ENCODE peak calls at places on chromosomes 13 and 19, in five cellular contexts. One of them, this sample, is unnamed.

GRCh38 chr13:75739244-75739868 is 103.2 kb downstream of the LMO7 start:
- DNase-seq in neuronal stem cell: no peak
- DNase-seq in fibroblast of lung: no peak
- DNase-seq in IMR-90: peak; percentile 35
- DNase-seq in A549: no peak
- DNase-seq in this sample: no peak

GRCh38 chr19:50478901-50479715 is 2.5 kb upstream of the GARIN5A start:
- DNase-seq in A549: peak; percentile 92
- DNase-seq in neuronal stem cell: no peak
- DNase-seq in IMR-90: peak; percentile 44
- DNase-seq in fibroblast of lung: peak; percentile 29
- DNase-seq in this sample: peak; percentile 65

GRCh38 chr19:41083516-41083915 is 4.7 kb upstream of the CYP2A13 start:
- DNase-seq in IMR-90: no peak
- DNase-seq in A549: no peak
- DNase-seq in neuronal stem cell: no peak
- DNase-seq in fibroblast of lung: no peak
- DNase-seq in this sample: no peak

GRCh38 chr13:110265341-110265681 is 41.6 kb downstream of the COL4A1 start:
- DNase-seq in IMR-90: no peak
- DNase-seq in A549: no peak
- DNase-seq in fibroblast of lung: no peak
- DNase-seq in neuronal stem cell: no peak
- DNase-seq in this sample: no peak

GRCh38 chr13:30997697-30998547 is 65.5 kb downstream of the TEX26 start:
- DNase-seq in neuronal stem cell: no peak
- DNase-seq in IMR-90: no peak
- DNase-seq in A549: no peak
- DNase-seq in fibroblast of lung: no peak
- DNase-seq in this sample: no peak

GRCh38 chr19:46412034-46412982 is 1.1 kb downstream of the CCDC8 start:
- DNase-seq in IMR-90: no peak
- DNase-seq in fibroblast of lung: no peak
- DNase-seq in neuronal stem cell: no peak
- DNase-seq in A549: no peak
- DNase-seq in this sample: no peak

GRCh38 chr13:112456138-112457056 is 80.2 kb downstream of the SPACA7 start:
- DNase-seq in neuronal stem cell: no peak
- DNase-seq in fibroblast of lung: no peak
- DNase-seq in A549: no peak
- DNase-seq in IMR-90: no peak
- DNase-seq in this sample: no peak

GRCh38 chr13:21949818-21950429 is 279.1 kb downstream of the FGF9 start:
- DNase-seq in IMR-90: peak; percentile 44
- DNase-seq in neuronal stem cell: no peak
- DNase-seq in A549: no peak
- DNase-seq in fibroblast of lung: no peak
- DNase-seq in this sample: no peak

GRCh38 chr13:113949546-113949945 is 24.3 kb downstream of the C13orf46 start:
- DNase-seq in IMR-90: no peak
- DNase-seq in A549: no peak
- DNase-seq in neuronal stem cell: no peak
- DNase-seq in fibroblast of lung: no peak
- DNase-seq in this sample: no peak

GRCh38 chr19:19606021-19606420 is 12.5 kb downstream of the PBX4 start:
- DNase-seq in neuronal stem cell: no peak
- DNase-seq in IMR-90: peak; percentile 10
- DNase-seq in A549: no peak
- DNase-seq in fibroblast of lung: no peak
- DNase-seq in this sample: no peak

GRCh38 chr13:38421590-38422560 is 72.2 kb downstream of the UFM1 start:
- DNase-seq in IMR-90: peak; percentile 1
- DNase-seq in A549: no peak
- DNase-seq in neuronal stem cell: no peak
- DNase-seq in fibroblast of lung: peak; percentile 27
- DNase-seq in this sample: no peak

GRCh38 chr13:33355470-33355869 is 69.9 kb upstream of the STARD13 start:
- DNase-seq in fibroblast of lung: peak; percentile 89
- DNase-seq in A549: no peak
- DNase-seq in neuronal stem cell: no peak
- DNase-seq in IMR-90: peak; percentile 55
- DNase-seq in this sample: no peak

GRCh38 chr13:100409132-100409531 is 179.5 kb downstream of the GGACT start:
- DNase-seq in IMR-90: peak; percentile 8
- DNase-seq in A549: no peak
- DNase-seq in fibroblast of lung: no peak
- DNase-seq in neuronal stem cell: no peak
- DNase-seq in this sample: no peak

GRCh38 chr19:33497151-33497777 is 24.3 kb downstream of the PEPD start:
- DNase-seq in IMR-90: no peak
- DNase-seq in A549: no peak
- DNase-seq in fibroblast of lung: no peak
- DNase-seq in neuronal stem cell: no peak
- DNase-seq in this sample: no peak

GRCh38 chr19:32676895-32677359 is 1.3 kb downstream of the RGS9BP start:
- DNase-seq in fibroblast of lung: no peak
- DNase-seq in IMR-90: no peak
- DNase-seq in A549: no peak
- DNase-seq in neuronal stem cell: peak; percentile 17
- DNase-seq in this sample: no peak

GRCh38 chr19:3186377-3186688 is 603 bp downstream of the NCLN start:
- DNase-seq in fibroblast of lung: no peak
- DNase-seq in neuronal stem cell: no peak
- DNase-seq in A549: no peak
- DNase-seq in IMR-90: no peak
- DNase-seq in this sample: peak; percentile 61

GRCh38 chr19:55319786-55320185 is 5.4 kb downstream of the TMEM150B start:
- DNase-seq in fibroblast of lung: peak; percentile 35
- DNase-seq in IMR-90: peak; percentile 28
- DNase-seq in A549: no peak
- DNase-seq in neuronal stem cell: peak; percentile 72
- DNase-seq in this sample: peak; percentile 78

GRCh38 chr13:33904431-33904830 is 86.5 kb downstream of the RFC3 start:
- DNase-seq in fibroblast of lung: no peak
- DNase-seq in A549: no peak
- DNase-seq in neuronal stem cell: no peak
- DNase-seq in IMR-90: no peak
- DNase-seq in this sample: no peak

GRCh38 chr13:113947321-113948033 is 26.4 kb downstream of the C13orf46 start:
- DNase-seq in A549: no peak
- DNase-seq in fibroblast of lung: peak; percentile 64
- DNase-seq in IMR-90: peak; percentile 43
- DNase-seq in neuronal stem cell: no peak
- DNase-seq in this sample: no peak

GRCh38 chr19:46714523-46715106 is 2.3 kb downstream of the PRKD2 start:
- DNase-seq in fibroblast of lung: no peak
- DNase-seq in A549: no peak
- DNase-seq in neuronal stem cell: no peak
- DNase-seq in IMR-90: no peak
- DNase-seq in this sample: peak; percentile 88

GRCh38 chr13:101529419-101529818 is 76.9 kb downstream of the ITGBL1 start:
- DNase-seq in IMR-90: peak; percentile 90
- DNase-seq in fibroblast of lung: peak; percentile 77
- DNase-seq in A549: no peak
- DNase-seq in neuronal stem cell: no peak
- DNase-seq in this sample: no peak

GRCh38 chr19:53792721-53793433 is 31.2 kb downstream of the NLRP12 start:
- DNase-seq in IMR-90: peak; percentile 75
- DNase-seq in A549: peak; percentile 73
- DNase-seq in neuronal stem cell: peak; percentile 88
- DNase-seq in fibroblast of lung: peak; percentile 81
- DNase-seq in this sample: peak; percentile 95

GRCh38 chr19:49857061-49857833 is 6.3 kb downstream of the PTOV1 start:
- DNase-seq in A549: no peak
- DNase-seq in neuronal stem cell: no peak
- DNase-seq in fibroblast of lung: no peak
- DNase-seq in IMR-90: no peak
- DNase-seq in this sample: no peak

GRCh38 chr19:952680-953500 is 27.1 kb downstream of the ARID3A start:
- DNase-seq in A549: no peak
- DNase-seq in IMR-90: no peak
- DNase-seq in neuronal stem cell: no peak
- DNase-seq in fibroblast of lung: no peak
- DNase-seq in this sample: no peak

DNA sequence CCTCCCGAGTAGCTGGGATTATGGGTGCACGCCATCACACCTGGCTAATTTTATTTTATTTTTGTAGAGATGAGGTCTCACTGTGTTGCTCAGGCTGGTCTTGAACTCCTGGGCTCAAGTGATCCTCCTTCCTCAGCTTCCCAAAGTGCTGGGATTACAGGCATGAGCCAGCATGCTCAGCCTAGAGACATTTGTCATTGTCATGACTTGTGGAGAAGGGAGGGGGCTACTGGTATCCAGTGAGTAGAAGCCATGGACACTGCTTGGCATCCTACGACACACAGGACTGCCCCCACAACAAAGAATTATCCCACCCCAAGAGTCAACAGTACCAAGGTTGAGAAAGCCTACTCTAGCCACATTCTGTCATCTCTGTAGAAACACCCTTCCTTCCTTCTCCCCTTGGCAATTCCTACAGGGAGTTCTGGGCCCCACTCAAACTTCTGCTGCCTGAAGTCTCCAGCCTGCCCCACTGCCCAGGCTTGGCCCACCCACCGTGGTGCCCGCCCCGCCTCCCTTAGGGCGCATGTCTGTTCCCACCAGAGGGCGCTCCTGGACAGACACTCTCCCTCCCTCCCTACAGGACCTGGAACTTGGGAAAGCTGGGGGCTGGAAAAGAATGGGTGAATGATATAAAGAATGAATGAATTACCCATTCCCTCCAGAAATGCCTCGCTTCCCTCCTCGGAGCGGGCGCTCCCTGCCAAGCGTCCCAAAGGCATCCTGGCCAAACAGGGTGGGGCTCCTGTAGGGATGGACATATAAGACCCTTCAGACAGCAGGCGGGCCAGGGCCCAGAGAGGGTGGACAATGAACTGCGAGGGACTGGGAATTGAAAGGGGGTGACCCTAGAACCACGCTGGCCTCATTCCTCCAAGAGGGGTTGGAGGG is 5.5 kb upstream of the EMP3 start:
- DNase-seq in neuronal stem cell: peak; percentile 83
- DNase-seq in IMR-90: peak; percentile 75
- DNase-seq in A549: peak; percentile 89
- DNase-seq in fibroblast of lung: peak; percentile 80
- DNase-seq in this sample: peak; percentile 86
- H3K4me2 ChIP-seq in neuronal stem cell: no peak overlapping the region
- H3K4me2 ChIP-seq in IMR-90: no peak overlapping the region
- H3K4me2 ChIP-seq in A549: peak overlapping the region; percentile 91
- H3K4me2 ChIP-seq in fibroblast of lung: no peak overlapping the region
- H3K4me2 ChIP-seq in this sample: peak overlapping the region; percentile 19

DNA sequence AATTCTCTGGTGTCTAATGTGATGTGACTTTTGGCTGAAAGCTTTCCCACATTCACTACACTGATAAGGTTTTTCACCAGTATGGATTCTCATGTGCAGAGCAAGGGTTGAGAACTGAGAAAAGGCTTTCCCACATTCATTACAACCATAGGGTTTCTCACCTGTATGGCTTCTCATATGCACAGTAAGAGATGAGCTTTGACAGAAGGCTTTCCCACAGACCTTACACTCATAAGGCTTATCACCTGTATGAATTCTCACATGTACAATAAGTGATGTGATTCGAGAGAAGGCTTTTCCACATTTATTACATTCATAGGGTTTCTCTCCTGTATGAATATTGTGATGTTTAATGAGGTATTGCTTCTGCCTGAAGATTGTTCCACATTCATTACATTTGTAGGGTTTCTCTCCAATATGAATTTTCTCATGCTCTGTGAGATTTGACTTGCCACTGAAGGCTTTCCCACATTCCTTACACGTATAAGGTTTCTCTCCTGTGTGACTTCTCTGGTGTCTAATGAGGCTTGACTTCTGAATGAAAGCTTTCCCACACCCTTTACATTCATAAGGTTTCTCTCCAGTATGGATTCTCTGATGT is 14.0 kb downstream of the ZNF260 start:
- DNase-seq in neuronal stem cell: no peak
- DNase-seq in fibroblast of lung: peak; percentile 10
- DNase-seq in IMR-90: no peak
- DNase-seq in A549: no peak
- DNase-seq in this sample: no peak
- H3K9me3 ChIP-seq in neuronal stem cell: peaks cover 34% of the 10 kb centered on the region
- H3K9me3 ChIP-seq in fibroblast of lung: peaks cover 4% of the 10 kb centered on the region
- H3K9me3 ChIP-seq in IMR-90: peaks cover 74% of the 10 kb centered on the region
- H3K9me3 ChIP-seq in A549: peaks cover 99% of the 10 kb centered on the region
- H3K9me3 ChIP-seq in this sample: peaks cover 51% of the 10 kb centered on the region

GRCh38 chr19:30222428-30222873 is 149.7 kb upstream of the ZNF536 start:
- DNase-seq in IMR-90: no peak
- DNase-seq in A549: peak; percentile 71
- DNase-seq in neuronal stem cell: no peak
- DNase-seq in fibroblast of lung: no peak
- DNase-seq in this sample: peak; percentile 76
- H3K4me2 ChIP-seq in IMR-90: no peak overlapping the region
- H3K4me2 ChIP-seq in A549: peak overlapping the region; percentile 79
- H3K4me2 ChIP-seq in neuronal stem cell: peak overlapping the region; percentile 61
- H3K4me2 ChIP-seq in fibroblast of lung: no peak overlapping the region
- H3K4me2 ChIP-seq in this sample: no peak overlapping the region

DNA sequence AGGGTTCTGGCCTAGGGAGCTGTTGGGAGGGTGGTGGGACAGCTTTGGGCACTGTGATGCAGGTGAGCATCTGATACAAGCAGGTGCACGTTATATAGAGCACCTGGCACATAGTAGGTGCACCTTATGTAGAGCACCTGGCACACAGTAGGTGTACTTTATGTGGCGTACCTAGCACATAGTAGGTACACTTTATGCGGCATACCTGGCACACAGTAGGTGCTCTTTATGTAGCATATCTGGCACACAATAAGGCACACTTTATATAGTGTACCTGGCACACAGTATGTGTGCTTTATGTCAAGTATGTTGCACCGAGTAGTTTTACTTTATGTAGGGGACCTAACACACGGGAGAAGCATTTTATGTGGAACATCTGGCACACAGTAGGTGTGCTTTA is 1.6 kb upstream of the CYP4F12 start:
- DNase-seq in A549: no peak
- DNase-seq in neuronal stem cell: no peak
- DNase-seq in fibroblast of lung: no peak
- DNase-seq in IMR-90: no peak
- DNase-seq in this sample: no peak
- H3K9me3 ChIP-seq in A549: no peaks in the 10 kb centered on the region
- H3K9me3 ChIP-seq in neuronal stem cell: peaks cover 34% of the 10 kb centered on the region
- H3K9me3 ChIP-seq in fibroblast of lung: no peaks in the 10 kb centered on the region
- H3K9me3 ChIP-seq in IMR-90: peaks cover 13% of the 10 kb centered on the region
- H3K9me3 ChIP-seq in this sample: no peaks in the 10 kb centered on the region

This sample was measured in Karpas-422.